ENCODE peak calls at places on chromosomes 6 and 20, in nine cellular contexts. P is sigmoid colon, B is astrocyte, I is cardiac fibroblast, T is thyroid gland, X is lower leg skin, L is astrocyte of the cerebellum, W is HL-60, M is mesothelial cell of epicardium. H is an unnamed sample.

GRCh38 chr20:25308083-25308491 is 60.2 kb downstream of the PYGB start:
- DNase-seq in P (peak; percentile 58), B (no peak), I (no peak), T (no peak), X (no peak), L (no peak), W (no peak), M (no peak), H (no peak)

GRCh38 chr6:31534011-31534410 is 5.2 kb downstream of the MCCD1 start:
- DNase-seq in P (no peak), B (no peak), I (no peak), T (no peak), X (no peak), L (no peak), W (no peak), M (no peak), H (no peak)

GRCh38 chr6:94052754-94053153 is 633.4 kb upstream of the EPHA7 start:
- DNase-seq in P (no peak), B (no peak), I (no peak), T (no peak), X (no peak), L (no peak), W (no peak), M (no peak), H (no peak)

GRCh38 chr6:75308250-75308988 is 23.8 kb upstream of the TMEM30A start:
- DNase-seq in P (no peak), B (no peak), I (no peak), T (no peak), X (no peak), L (no peak), W (no peak), M (no peak), H (no peak)

GRCh38 chr6:107083047-107083768 is 32.1 kb downstream of the BEND3 start:
- DNase-seq in P (peak; percentile 24), B (no peak), I (no peak), T (no peak), X (no peak), L (no peak), W (no peak), M (no peak), H (no peak)

GRCh38 chr6:36724514-36725385 is 27.1 kb downstream of the RAB44 start:
- DNase-seq in P (peak; percentile 70), B (peak; percentile 27), I (peak; percentile 81), T (peak; percentile 88), X (peak; percentile 60), L (peak; percentile 39), W (no peak), M (peak; percentile 60), H (no peak)

GRCh38 chr6:48747040-48747439 is 636.0 kb upstream of the PTCHD4 start:
- DNase-seq in P (no peak), B (no peak), I (no peak), T (no peak), X (no peak), L (no peak), W (no peak), M (no peak), H (no peak)

GRCh38 chr6:22664968-22665367 is 95.6 kb downstream of the HDGFL1 start:
- DNase-seq in P (no peak), B (no peak), I (no peak), T (no peak), X (no peak), L (no peak), W (no peak), M (no peak), H (no peak)

GRCh38 chr20:45366631-45367030 is 3.7 kb downstream of the SYS1 start:
- DNase-seq in P (peak; percentile 47), B (no peak), I (no peak), T (no peak), X (no peak), L (no peak), W (no peak), M (no peak), H (no peak)

GRCh38 chr6:151179321-151179720 is 60.4 kb upstream of the AKAP12 start:
- DNase-seq in P (no peak), B (peak; percentile 95), I (peak; percentile 55), T (no peak), X (no peak), L (peak; percentile 90), W (no peak), M (no peak), H (no peak)

GRCh38 chr6:71298459-71298858 is 9.8 kb downstream of the OGFRL1 start:
- DNase-seq in P (no peak), B (no peak), I (no peak), T (no peak), X (no peak), L (no peak), W (no peak), M (no peak), H (no peak)

GRCh38 chr20:23161244-23161875 is 75.2 kb upstream of the CD93 start:
- DNase-seq in P (peak; percentile 62), B (peak; percentile 21), I (peak; percentile 37), T (no peak), X (no peak), L (no peak), W (no peak), M (peak; percentile 38), H (no peak)

GRCh38 chr20:14406495-14406894 is 69.1 kb upstream of the FLRT3 start:
- DNase-seq in P (no peak), B (peak; percentile 44), I (peak; percentile 11), T (no peak), X (no peak), L (no peak), W (no peak), M (no peak), H (no peak)

GRCh38 chr6:126640921-126641320 is 301.0 kb downstream of the CENPW start:
- DNase-seq in P (no peak), B (no peak), I (no peak), T (no peak), X (no peak), L (no peak), W (no peak), M (no peak), H (no peak)

GRCh38 chr6:147190556-147190955 is 13.7 kb upstream of the STXBP5 start:
- DNase-seq in P (no peak), B (peak; percentile 15), I (no peak), T (no peak), X (no peak), L (no peak), W (no peak), M (no peak), H (no peak)

GRCh38 chr20:36607586-36608387 is 2.2 kb downstream of the RAB5IF start:
- DNase-seq in P (no peak), B (no peak), I (no peak), T (no peak), X (no peak), L (no peak), W (no peak), M (no peak), H (no peak)

GRCh38 chr20:14716251-14716650 is 378.8 kb upstream of the FLRT3 start:
- DNase-seq in P (no peak), B (no peak), I (no peak), T (no peak), X (no peak), L (no peak), W (no peak), M (no peak), H (no peak)

GRCh38 chr6:95071464-95071863 is 505.9 kb upstream of the MANEA start:
- DNase-seq in P (no peak), B (no peak), I (no peak), T (no peak), X (no peak), L (no peak), W (no peak), M (no peak), H (no peak)

GRCh38 chr6:156410649-156411048 is 366.5 kb upstream of the ARID1B start:
- DNase-seq in P (no peak), B (no peak), I (no peak), T (no peak), X (no peak), L (no peak), W (no peak), M (no peak), H (no peak)
- TF ChIP-seq CTCF in P (no peak), B (no peak), I (peak; percentile 18), T (no peak), X (no peak), L (no peak), W (no peak), M (peak; percentile 44), H (no peak)

DNA sequence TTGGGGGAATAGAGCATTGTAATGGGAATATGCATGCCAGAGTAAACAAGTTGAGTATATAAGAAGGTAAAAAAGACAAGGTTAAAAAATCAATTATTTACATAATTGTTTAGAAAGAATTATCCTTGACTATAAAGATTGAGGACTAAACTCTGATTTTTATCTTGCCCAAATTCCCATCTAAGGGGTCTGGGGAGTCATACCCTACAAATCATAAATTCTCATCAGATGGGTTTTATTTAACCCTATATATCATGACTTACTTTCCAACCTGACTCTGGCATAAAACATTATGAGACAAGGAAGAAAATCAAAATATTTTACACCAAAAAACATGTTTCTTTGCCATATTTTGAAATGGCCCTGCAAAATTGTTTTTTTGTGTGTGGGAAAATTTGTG is 12.7 kb downstream of the OR2B2 start:
- DNase-seq in P (no peak), B (no peak), I (no peak), T (no peak), X (no peak), L (no peak), W (no peak), M (no peak), H (no peak)
- TF ChIP-seq CTCF in P (no peak), B (no peak), I (no peak), T (no peak), X (no peak), L (no peak), W (no peak), M (no peak), H (no peak)

GRCh38 chr6:149723771-149724417 is 6.0 kb upstream of the LATS1 start:
- DNase-seq in P (no peak), B (peak; percentile 62), I (peak; percentile 88), T (peak; percentile 35), X (peak; percentile 48), L (peak; percentile 37), W (peak; percentile 71), M (no peak), H (no peak)
- TF ChIP-seq CTCF in P (no peak), B (peak; percentile 92), I (peak; percentile 86), T (peak; percentile 51), X (no peak), L (peak; percentile 87), W (peak; percentile 96), M (no peak), H (peak; percentile 76)

DNA sequence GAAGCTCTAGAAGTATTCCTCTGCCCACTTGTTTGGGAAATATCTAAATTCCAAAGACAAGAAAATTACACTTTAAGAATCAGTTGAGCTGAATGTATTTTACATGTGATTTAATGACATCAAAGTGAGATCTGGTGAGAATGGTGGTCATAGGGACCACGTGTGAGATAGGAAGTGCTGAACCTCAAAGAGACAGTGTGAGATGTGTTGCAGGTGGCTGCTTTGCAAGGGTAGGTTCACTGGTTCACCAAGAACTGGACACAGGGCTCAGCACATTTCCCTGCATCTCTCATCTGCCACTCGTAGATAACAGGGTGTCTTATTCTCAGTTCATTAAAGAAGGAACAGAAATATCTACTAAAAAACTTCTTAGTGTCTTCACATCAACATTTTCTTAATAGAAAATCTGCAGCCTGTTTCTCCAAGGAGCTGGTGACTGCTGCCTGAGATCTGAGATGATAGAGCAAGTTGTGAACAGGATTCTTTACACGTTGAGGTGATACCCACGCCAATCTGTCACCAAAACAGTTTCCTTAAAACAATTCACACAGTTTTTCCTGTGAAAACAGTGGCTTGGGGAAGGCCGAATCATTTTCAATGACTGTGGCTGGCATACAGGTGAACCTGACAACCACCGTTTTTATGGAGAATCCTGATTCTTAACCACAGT is 7.2 kb downstream of the CCR6 start:
- DNase-seq in P (no peak), B (no peak), I (no peak), T (no peak), X (no peak), L (no peak), W (no peak), M (no peak), H (no peak)
- TF ChIP-seq CTCF in P (no peak), B (no peak), I (no peak), T (no peak), X (no peak), L (no peak), W (no peak), M (no peak), H (no peak)